ENCODE peak calls at places on chromosome 17, in six cellular contexts. C is AG08396, K is AG09319, O is NCI-H2171 treated with DMSO at 0.1 percent for 48 hours, N is choroid plexus epithelial cell, D is astrocyte of the spinal cord. J is an unnamed sample.

GRCh38 chr17:30379303-30380105 is 777 bp downstream of the CPD start:
- DNase-seq in D (no peak), O (peak; percentile 15), C (peak; percentile 25), N (no peak), K (no peak), J (peak; percentile 35)

GRCh38 chr17:81511550-81511799 is 1.1 kb downstream of the ACTG1 start:
- DNase-seq in K (no peak), N (no peak), D (no peak), O (no peak), C (no peak), J (no peak)

GRCh38 chr17:79396696-79397095 is 214.2 kb downstream of the RBFOX3 start:
- DNase-seq in C (no peak), K (no peak), D (no peak), O (no peak), N (no peak), J (no peak)

GRCh38 chr17:66281671-66282369 is 20.6 kb upstream of the PRKCA start:
- DNase-seq in D (no peak), N (no peak), K (no peak), C (no peak), O (no peak), J (peak; percentile 51)

GRCh38 chr17:53092072-53092471 is 730.7 kb upstream of the KIF2B start:
- DNase-seq in N (no peak), K (no peak), C (no peak), O (no peak), D (no peak), J (no peak)

GRCh38 chr17:71398706-71399620 is 721.9 kb upstream of the SOX9 start:
- DNase-seq in K (no peak), C (no peak), O (peak; percentile 19), D (peak; percentile 13), N (peak; percentile 11), J (no peak)

GRCh38 chr17:36008998-36009665 is 7.8 kb upstream of the CCL15 start:
- DNase-seq in O (no peak), N (peak; percentile 27), C (peak; percentile 30), D (no peak), K (no peak), J (no peak)

GRCh38 chr17:72967963-72968585 is 124.4 kb downstream of the SLC39A11 start:
- DNase-seq in O (no peak), C (no peak), K (no peak), D (no peak), N (no peak), J (no peak)

GRCh38 chr17:6756425-6757012 is 673 bp downstream of the XAF1 start:
- DNase-seq in N (no peak), K (no peak), O (no peak), D (no peak), C (no peak), J (no peak)

GRCh38 chr17:44007346-44008204 is 3.2 kb downstream of the NAGS start:
- DNase-seq in O (no peak), K (no peak), C (no peak), N (no peak), D (no peak), J (peak; percentile 67)